ENCODE peak calls at places on chromosomes 3 and 15, in eight cellular contexts. C is D341Med; O is astrocyte of the spinal cord; H is stimulated activated CD4-positive, alpha-beta T cell treated with anti-CD3 and anti-CD28 coated beads, TNF-alpha, amount 100 ng/mL, for 1 hour; L is HTR-8/SVneo; W is kidney glomerular epithelial cell; T is OCI-LY7; K is KBM-7. F is an unnamed sample.

GRCh38 chr3:66537735-66538134 is 36.9 kb upstream of the LRIG1 start:
- DNase-seq in C (no peak), O (no peak), H (no peak), L (no peak), W (no peak), T (no peak), K (no peak), F (no peak)

GRCh38 chr3:134260984-134261383 is 10.3 kb upstream of the RYK start:
- DNase-seq in C (no peak), O (no peak), H (no peak), L (no peak), W (no peak), T (no peak), K (no peak), F (no peak)

GRCh38 chr15:59410448-59410896 is 27.5 kb upstream of the FAM81A start:
- DNase-seq in C (no peak), O (no peak), H (no peak), L (no peak), W (peak; percentile 96), T (peak; percentile 55), K (no peak), F (peak; percentile 89)

GRCh38 chr3:58175429-58176184 is 35.2 kb downstream of the DNASE1L3 start:
- DNase-seq in C (no peak), O (peak; percentile 34), H (no peak), L (no peak), W (no peak), T (no peak), K (peak; percentile 60), F (no peak)

GRCh38 chr15:74785716-74786032 is 3.8 kb downstream of the CSK start:
- DNase-seq in C (no peak), O (no peak), H (no peak), L (no peak), W (no peak), T (peak; percentile 57), K (no peak), F (no peak)

GRCh38 chr3:173841334-173841733 is 443.8 kb downstream of the NLGN1 start:
- DNase-seq in C (no peak), O (no peak), H (no peak), L (no peak), W (no peak), T (no peak), K (no peak), F (no peak)

GRCh38 chr3:36597422-36597821 is 166.9 kb downstream of the DCLK3 start:
- DNase-seq in C (no peak), O (peak; percentile 29), H (no peak), L (no peak), W (peak; percentile 11), T (no peak), K (no peak), F (no peak)

GRCh38 chr3:42539871-42540714 is 37.6 kb downstream of the VIPR1 start:
- DNase-seq in C (peak; percentile 76), O (no peak), H (peak; percentile 37), L (peak; percentile 52), W (no peak), T (peak; percentile 65), K (peak; percentile 38), F (no peak)

GRCh38 chr15:71730277-71731144 is 79.8 kb upstream of the NR2E3 start:
- DNase-seq in C (peak; percentile 71), O (peak; percentile 69), H (no peak), L (peak; percentile 82), W (peak; percentile 37), T (peak; percentile 61), K (peak; percentile 66), F (peak; percentile 42)

GRCh38 chr3:17979248-17979647 is 236.8 kb upstream of the TBC1D5 start:
- DNase-seq in C (no peak), O (no peak), H (no peak), L (no peak), W (no peak), T (peak; percentile 34), K (peak; percentile 84), F (no peak)

GRCh38 chr15:96359772-96360498 is 29.4 kb downstream of the NR2F2 start:
- DNase-seq in C (no peak), O (peak; percentile 32), H (no peak), L (no peak), W (no peak), T (no peak), K (no peak), F (no peak)

GRCh38 chr15:90885432-90886290 is 1.4 kb downstream of the FES start:
- DNase-seq in C (peak; percentile 86), O (peak; percentile 66), H (peak; percentile 66), L (no peak), W (no peak), T (peak; percentile 80), K (peak; percentile 86), F (peak; percentile 38)

GRCh38 chr15:90930861-90931629 is 1.3 kb downstream of the HDDC3 start:
- DNase-seq in C (no peak), O (no peak), H (no peak), L (no peak), W (no peak), T (peak; percentile 33), K (no peak), F (no peak)

GRCh38 chr15:48634934-48635333 is 10.6 kb downstream of the FBN1 start:
- DNase-seq in C (no peak), O (peak; percentile 59), H (no peak), L (no peak), W (no peak), T (no peak), K (no peak), F (no peak)

GRCh38 chr15:28131946-28132345 is 32.8 kb upstream of the OCA2 start:
- DNase-seq in C (no peak), O (no peak), H (no peak), L (no peak), W (no peak), T (no peak), K (no peak), F (no peak)

GRCh38 chr3:146543461-146544012 is 870 bp downstream of the PLSCR1 start:
- DNase-seq in C (no peak), O (peak; percentile 36), H (no peak), L (no peak), W (peak; percentile 51), T (peak; percentile 13), K (peak; percentile 21), F (peak; percentile 29)

GRCh38 chr3:52388348-52388821 is 56.5 kb downstream of the SEMA3G start:
- DNase-seq in C (no peak), O (no peak), H (no peak), L (no peak), W (no peak), T (no peak), K (no peak), F (no peak)

F was measured in Caki2.